ENCODE peak calls at places on chromosomes 2 and 18, in nine cellular contexts. K is K562, T is sigmoid colon, C is upper lobe of left lung, S is breast epithelium, J is endothelial cell of umbilical vein, X is Panc1, U is spleen, P is GM23338. N is an unnamed sample.

GRCh38 chr2:15115786-15116185 is 445.3 kb downstream of the NBAS start:
- DNase-seq in P (no peak), J (no peak), C (no peak), X (no peak), S (no peak), T (no peak), U (no peak), K (no peak), N (no peak)

GRCh38 chr2:84919885-84920580 is 14.6 kb downstream of the TMSB10 start:
- DNase-seq in J (peak; percentile 91), C (peak; percentile 49), P (no peak), U (no peak), T (peak; percentile 77), S (peak; percentile 79), X (peak; percentile 92), K (peak; percentile 81), N (no peak)

GRCh38 chr18:46411862-46412690 is 244.9 kb downstream of the LOXHD1 start:
- DNase-seq in K (no peak), S (peak; percentile 58), C (no peak), U (no peak), X (no peak), T (peak; percentile 84), P (peak; percentile 34), J (no peak), N (no peak)

GRCh38 chr2:101406867-101407266 is 19.6 kb upstream of the CREG2 start:
- DNase-seq in P (no peak), X (no peak), T (no peak), J (no peak), K (no peak), S (no peak), C (peak; percentile 39), U (no peak), N (no peak)

GRCh38 chr2:116874021-116874420 is 940.5 kb upstream of the DDX18 start:
- DNase-seq in S (no peak), C (no peak), U (peak; percentile 39), K (no peak), T (no peak), P (no peak), J (no peak), X (no peak), N (no peak)

GRCh38 chr2:39660612-39661196 is 5.0 kb upstream of the TMEM178A start:
- DNase-seq in K (no peak), U (no peak), S (no peak), J (no peak), T (no peak), P (no peak), C (no peak), X (no peak), N (no peak)

GRCh38 chr18:44687421-44687820 is 6.7 kb downstream of the SETBP1 start:
- DNase-seq in T (no peak), J (no peak), P (no peak), S (no peak), C (no peak), K (no peak), U (no peak), X (no peak), N (no peak)

GRCh38 chr2:172672114-172672513 is 63.5 kb upstream of the RAPGEF4 start:
- DNase-seq in C (no peak), X (no peak), J (peak; percentile 64), U (no peak), K (no peak), P (no peak), S (no peak), T (no peak), N (no peak)

GRCh38 chr2:179340678-179341077 is 76.0 kb upstream of the SESTD1 start:
- DNase-seq in U (no peak), P (peak; percentile 55), S (no peak), C (peak; percentile 38), J (peak; percentile 47), T (no peak), K (no peak), X (no peak), N (no peak)

GRCh38 chr2:193868833-193869232 is 1674.1 kb upstream of the TMEFF2 start:
- DNase-seq in K (no peak), C (no peak), P (no peak), J (no peak), T (no peak), S (no peak), X (no peak), U (no peak), N (no peak)

GRCh38 chr2:73053316-73054114 is 18.0 kb downstream of the SFXN5 start:
- DNase-seq in T (no peak), P (no peak), U (no peak), S (no peak), X (no peak), K (no peak), C (no peak), J (no peak), N (no peak)

GRCh38 chr2:104863585-104864279 is 9.8 kb downstream of the POU3F3 start:
- DNase-seq in J (no peak), T (no peak), S (no peak), U (no peak), X (no peak), P (peak; percentile 66), C (no peak), K (no peak), N (no peak)

GRCh38 chr2:198657520-198658121 is 800.1 kb downstream of the SATB2 start:
- DNase-seq in K (peak; percentile 6), P (peak; percentile 77), C (no peak), U (no peak), X (peak; percentile 5), S (no peak), T (no peak), J (peak; percentile 3), N (no peak)

GRCh38 chr2:145091011-145091744 is 571.3 kb upstream of the ZEB2 start:
- DNase-seq in K (no peak), C (no peak), S (no peak), P (no peak), J (no peak), T (no peak), X (no peak), U (no peak), N (no peak)

GRCh38 chr2:148643998-148644884 is at the start of gene EPC2:
- DNase-seq in S (peak; percentile 71), J (peak; percentile 83), C (peak; percentile 92), U (peak; percentile 98), P (peak; percentile 84), T (peak; percentile 93), K (peak; percentile 96), X (no peak), N (peak; percentile 91)
- TF ChIP-seq POLR2AphosphoS5 in S (peak; percentile 42), J (peak; percentile 86), C (peak; percentile 77), U (peak; percentile 88), P (peak; percentile 75), T (peak; percentile 65), K (peak; percentile 88), X (peak; percentile 58), N (peak; percentile 73)

GRCh38 chr2:54787760-54788366 is 64.4 kb downstream of the EML6 start:
- DNase-seq in T (no peak), U (no peak), P (no peak), S (no peak), J (no peak), K (no peak), X (no peak), C (no peak), N (no peak)

GRCh38 chr2:54787270-54787669 is 63.8 kb downstream of the EML6 start:
- DNase-seq in K (no peak), X (no peak), T (no peak), C (no peak), J (no peak), U (no peak), S (no peak), P (no peak), N (no peak)

GRCh38 chr2:54783349-54783748 is 59.9 kb downstream of the EML6 start:
- DNase-seq in T (no peak), P (no peak), U (no peak), C (no peak), K (no peak), S (no peak), J (no peak), X (no peak), N (no peak)
- H3K4me1 ChIP-seq in T (no peaks in the 10 kb centered on the region), P (no peaks in the 10 kb centered on the region), U (no peaks in the 10 kb centered on the region), C (no peaks in the 10 kb centered on the region), K (no peaks in the 10 kb centered on the region), S (no peaks in the 10 kb centered on the region), J (no peaks in the 10 kb centered on the region), X (no peaks in the 10 kb centered on the region), N (peaks cover 3% of the 10 kb centered on the region)

GRCh38 chr2:55233658-55233940 is 1.1 kb downstream of the RPS27A start:
- DNase-seq in S (no peak), K (no peak), P (no peak), J (no peak), C (no peak), X (no peak), T (no peak), U (no peak), N (no peak)

GRCh38 chr2:55232863-55233657 is 572 bp downstream of the RPS27A start:
- DNase-seq in S (peak; percentile 31), C (peak; percentile 59), K (peak; percentile 46), X (no peak), U (peak; percentile 90), P (no peak), J (peak; percentile 40), T (peak; percentile 75), N (peak; percentile 43)

GRCh38 chr2:55235724-55236538 is 3.4 kb downstream of the RPS27A start:
- DNase-seq in S (no peak), T (no peak), U (no peak), C (no peak), P (no peak), K (peak; percentile 38), J (no peak), X (no peak), N (no peak)

GRCh38 chr2:55239656-55240222 is 7.3 kb downstream of the RPS27A start:
- DNase-seq in X (no peak), C (no peak), S (no peak), U (no peak), P (no peak), J (peak; percentile 32), T (no peak), K (no peak), N (no peak)

DNA sequence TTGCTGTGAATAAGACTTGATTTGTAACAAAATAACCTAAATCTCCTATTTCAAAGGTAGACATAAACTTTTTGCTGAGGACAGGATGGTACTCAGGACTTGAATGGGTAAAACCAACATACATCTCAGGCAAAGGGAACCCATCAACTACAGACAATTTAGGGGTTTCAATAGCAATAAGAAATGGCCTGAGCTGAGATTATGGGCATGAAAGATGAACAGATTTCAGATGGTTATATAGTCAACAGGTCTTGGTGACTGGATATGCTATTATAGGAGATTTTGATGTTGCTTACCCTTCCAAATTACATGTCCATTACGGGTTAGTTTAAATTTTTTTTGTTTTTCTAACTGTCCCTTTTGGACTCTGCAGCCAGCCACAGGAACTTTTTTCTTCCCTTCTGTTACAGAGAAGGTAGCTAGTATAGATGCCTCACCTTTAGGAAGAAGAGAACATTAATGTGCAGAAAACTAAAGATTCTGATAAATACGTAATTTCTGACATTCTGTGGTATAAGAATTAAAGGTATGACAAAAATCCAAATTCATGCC is 4.6 kb downstream of the RPS27A start:
- DNase-seq in C (no peak), U (no peak), S (no peak), T (no peak), P (no peak), J (no peak), X (no peak), K (no peak), N (no peak)
- TF ChIP-seq POLR2AphosphoS5 in C (no peak), U (no peak), S (no peak), T (no peak), P (no peak), J (peak; percentile 75), X (peak; percentile 76), K (no peak), N (no peak)

DNA sequence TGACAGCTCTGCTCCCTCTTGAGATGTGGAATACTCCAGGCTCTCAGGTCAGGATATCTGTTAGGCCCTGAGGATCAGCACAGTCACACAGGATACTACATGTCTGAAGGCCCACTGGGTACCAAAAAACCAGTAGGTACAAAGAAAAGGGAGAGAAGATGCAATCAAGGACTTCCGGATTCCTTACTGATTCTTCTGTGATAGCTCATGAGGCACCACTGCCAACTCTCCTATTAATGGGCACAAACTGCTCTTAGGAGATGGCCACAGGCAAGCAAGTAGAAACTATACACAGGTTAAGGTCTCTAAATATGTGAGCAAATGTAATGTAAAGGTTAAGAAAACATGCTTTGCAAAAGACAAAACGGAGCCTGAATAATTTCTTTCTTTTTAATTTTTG is 3.5 kb downstream of the TMEM127 start:
- DNase-seq in T (no peak), U (no peak), J (no peak), X (no peak), C (no peak), P (no peak), K (no peak), S (no peak), N (no peak)
- H3K4me1 ChIP-seq in T (peaks cover 76% of the 10 kb centered on the region), U (peaks cover 86% of the 10 kb centered on the region), J (peaks cover 51% of the 10 kb centered on the region), X (peaks cover 39% of the 10 kb centered on the region), C (peaks cover 70% of the 10 kb centered on the region), P (peaks cover 10% of the 10 kb centered on the region), K (peaks cover 33% of the 10 kb centered on the region), S (peaks cover 31% of the 10 kb centered on the region), N (peaks cover 85% of the 10 kb centered on the region)

N was measured in stomach.